ENCODE peak calls at places on chromosomes 4 and X, in four cellular contexts. E is OCI-LY7, K is PC-3, Z is HCT116. V is an unnamed sample.

GRCh38 chr4:83138979-83139378 is 24.4 kb upstream of the PLAC8 start:
- DNase-seq in E (no peak), K (no peak), Z (no peak), V (no peak)

GRCh38 chr4:22072726-22073125 is 124.2 kb upstream of the KCNIP4 start:
- DNase-seq in E (no peak), K (no peak), Z (no peak), V (no peak)

GRCh38 chr4:17189322-17189721 is 290.9 kb upstream of the LDB2 start:
- DNase-seq in E (no peak), K (no peak), Z (no peak), V (no peak)

GRCh38 chr4:83569967-83570366 is 34.1 kb downstream of the GPAT3 start:
- DNase-seq in E (peak; percentile 36), K (peak; percentile 44), Z (no peak), V (no peak)

GRCh38 chrX:16733013-16733412 is 13.6 kb downstream of the SYAP1 start:
- DNase-seq in E (no peak), K (no peak), Z (no peak), V (no peak)

GRCh38 chr4:94373752-94374151 is 31.1 kb upstream of the HPGDS start:
- DNase-seq in E (no peak), K (no peak), Z (no peak), V (no peak)

GRCh38 chr4:181078236-181078635 is 1165.0 kb upstream of the TENM3 start:
- DNase-seq in E (no peak), K (no peak), Z (no peak), V (no peak)

GRCh38 chr4:40180356-40180755 is 16.5 kb upstream of the RHOH start:
- DNase-seq in E (no peak), K (peak; percentile 62), Z (peak; percentile 1), V (no peak)

GRCh38 chrX:130174051-130174704 is 2.4 kb downstream of the RAB33A start:
- DNase-seq in E (no peak), K (peak; percentile 61), Z (no peak), V (no peak)

GRCh38 chr4:62399242-62399641 is 1199.1 kb downstream of the ADGRL3 start:
- DNase-seq in E (no peak), K (peak; percentile 22), Z (no peak), V (peak; percentile 47)

GRCh38 chrX:18674788-18675735 is 3.2 kb upstream of the RS1 start:
- DNase-seq in E (peak; percentile 77), K (peak; percentile 86), Z (peak; percentile 24), V (peak; percentile 73)

GRCh38 chr4:25914670-25915358 is 794 bp downstream of the SMIM20 start:
- DNase-seq in E (no peak), K (no peak), Z (no peak), V (no peak)

GRCh38 chrX:38820751-38821150 is 19.5 kb downstream of the MID1IP1 start:
- DNase-seq in E (no peak), K (peak; percentile 75), Z (no peak), V (no peak)

GRCh38 chr4:73593631-73594241 is 26.5 kb downstream of the RASSF6 start:
- DNase-seq in E (peak; percentile 61), K (peak; percentile 76), Z (peak; percentile 18), V (peak; percentile 56)

GRCh38 chr4:113760852-113761681 is 471 bp downstream of the CAMK2D start:
- DNase-seq in E (peak; percentile 65), K (peak; percentile 43), Z (no peak), V (peak; percentile 64)

DNA sequence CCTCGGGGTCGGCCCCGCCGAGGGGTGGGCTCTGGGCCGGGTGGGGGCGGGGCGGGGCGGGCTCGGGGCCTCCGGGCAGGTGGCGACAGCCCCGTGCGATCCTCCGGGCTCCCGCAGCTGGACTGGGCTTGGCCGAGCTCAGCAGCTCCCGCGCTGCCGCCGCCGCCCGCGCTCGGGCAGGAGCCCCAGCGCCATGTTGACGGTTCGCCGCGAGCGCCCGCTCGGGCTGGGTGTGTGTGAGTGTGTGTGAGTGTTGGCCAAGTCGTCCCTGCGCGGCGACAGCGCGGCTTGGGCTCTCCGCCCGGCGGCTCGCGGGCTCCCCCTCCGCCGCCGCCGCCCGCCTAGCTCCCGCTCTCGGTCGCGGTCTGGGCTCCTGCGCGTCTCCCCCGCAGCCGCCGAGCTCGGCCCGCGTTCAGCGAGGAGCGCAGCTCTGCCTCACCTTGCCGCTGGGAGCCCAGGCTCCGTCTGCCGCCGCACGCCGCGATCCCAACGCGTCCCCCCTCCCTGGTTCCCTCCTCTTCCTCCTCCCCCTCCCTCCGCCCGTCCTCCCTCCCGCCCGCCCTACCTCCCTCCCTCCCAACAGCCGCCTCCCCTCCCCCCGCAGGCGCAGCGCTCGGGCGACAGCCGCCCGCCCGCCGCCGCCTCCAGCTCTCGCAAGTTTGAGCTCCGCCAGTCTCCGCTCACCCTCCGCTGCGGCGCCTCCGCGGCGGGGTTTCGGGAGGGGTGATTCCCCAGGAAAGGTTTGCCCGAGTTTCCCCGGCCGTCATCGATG is at the start of gene BCOR:
- DNase-seq in E (peak; percentile 74), K (peak; percentile 62), Z (no peak), V (peak; percentile 63)
- H3K9me3 ChIP-seq in E (no peaks in the 10 kb centered on the region), K (no peaks in the 10 kb centered on the region), Z (no peaks in the 10 kb centered on the region), V (no peaks in the 10 kb centered on the region)

GRCh38 chr4:157076578-157076947 is 613 bp downstream of the GLRB start:
- DNase-seq in E (no peak), K (peak; percentile 12), Z (no peak), V (no peak)

GRCh38 chr4:157072002-157072401 is 3.9 kb upstream of the GLRB start:
- DNase-seq in E (no peak), K (peak; percentile 33), Z (no peak), V (no peak)

GRCh38 chr4:157075401-157075800 is 549 bp upstream of the GLRB start:
- DNase-seq in E (no peak), K (no peak), Z (no peak), V (no peak)

GRCh38 chr4:157079441-157079840 is 3.5 kb downstream of the GLRB start:
- DNase-seq in E (no peak), K (no peak), Z (no peak), V (no peak)

DNA sequence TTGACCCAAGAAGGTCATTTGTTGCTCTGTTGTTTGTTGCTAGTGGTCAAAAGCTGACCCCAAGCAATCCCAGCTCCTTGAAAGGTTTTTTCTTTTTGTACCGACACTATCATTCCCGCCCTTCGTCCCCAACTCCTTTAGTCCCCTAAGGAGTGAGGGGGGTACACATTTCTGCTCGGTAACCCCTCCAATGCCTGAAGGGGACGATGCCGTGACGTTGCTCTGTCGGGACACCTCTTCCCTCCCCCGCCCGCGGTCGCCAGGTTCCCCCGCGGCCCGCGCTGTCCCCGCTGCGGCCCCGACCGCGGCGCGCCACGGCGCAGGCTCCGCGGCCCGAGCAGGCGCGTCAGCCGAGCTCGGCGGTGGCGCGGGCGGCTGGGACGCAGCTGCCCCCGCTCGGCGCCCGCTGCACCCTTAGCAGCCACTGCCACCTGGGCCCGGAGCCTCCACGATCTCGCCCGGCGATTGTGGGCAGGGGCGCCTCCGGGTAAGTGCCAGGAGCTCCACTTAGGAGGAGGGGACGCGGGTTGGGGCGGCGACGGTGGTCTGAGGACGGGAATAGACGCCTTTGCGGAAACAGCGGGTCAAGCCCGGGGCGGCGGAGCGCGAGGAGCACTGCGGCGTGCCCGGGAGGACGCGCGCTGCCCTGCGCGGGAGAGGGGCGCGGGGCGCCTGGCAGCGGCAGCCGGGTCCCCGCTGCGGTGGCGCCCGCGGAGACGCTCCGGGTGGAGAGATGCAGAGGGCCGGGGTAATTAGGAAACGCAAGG is at the start of gene GLRB:
- DNase-seq in E (no peak), K (peak; percentile 38), Z (no peak), V (no peak)
- TF ChIP-seq EZH2phosphoT487 in E (no peak), K (no peak), Z (no peak), V (no peak)

DNA sequence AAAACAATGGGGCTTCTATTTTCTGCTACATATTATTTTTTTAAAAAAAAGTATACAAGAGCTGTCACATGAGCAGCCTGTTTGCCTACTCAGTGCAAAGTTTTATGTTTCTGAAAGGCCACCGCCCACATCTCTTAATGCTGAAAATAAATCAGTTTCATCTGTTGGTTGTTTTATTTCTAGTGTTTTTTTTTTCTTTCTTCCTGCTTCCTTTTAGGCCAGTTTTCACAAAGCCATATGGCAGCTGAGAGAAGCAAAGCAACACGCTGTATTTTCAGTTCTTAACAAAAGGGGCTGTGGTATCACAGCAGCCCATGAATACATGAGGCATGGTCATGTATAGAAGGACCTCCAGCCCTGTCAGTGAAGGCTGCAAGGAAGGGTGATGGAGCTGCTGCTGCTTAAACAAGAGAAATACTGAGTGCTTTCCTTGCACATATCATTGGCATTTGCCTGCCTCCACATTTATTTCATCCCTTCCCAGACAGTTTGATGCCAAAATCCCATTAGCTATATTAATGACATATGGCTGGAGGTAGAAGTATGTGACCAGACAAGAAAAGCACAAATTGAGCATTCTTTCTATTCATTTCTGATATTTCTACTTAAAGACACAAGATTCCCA is 172.5 kb downstream of the PCDH18 start:
- DNase-seq in E (no peak), K (no peak), Z (no peak), V (peak; percentile 65)
- H3K4me2 ChIP-seq in E (no peak overlapping the region), K (no peak overlapping the region), Z (no peak overlapping the region), V (peak overlapping the region; percentile 38)

DNA sequence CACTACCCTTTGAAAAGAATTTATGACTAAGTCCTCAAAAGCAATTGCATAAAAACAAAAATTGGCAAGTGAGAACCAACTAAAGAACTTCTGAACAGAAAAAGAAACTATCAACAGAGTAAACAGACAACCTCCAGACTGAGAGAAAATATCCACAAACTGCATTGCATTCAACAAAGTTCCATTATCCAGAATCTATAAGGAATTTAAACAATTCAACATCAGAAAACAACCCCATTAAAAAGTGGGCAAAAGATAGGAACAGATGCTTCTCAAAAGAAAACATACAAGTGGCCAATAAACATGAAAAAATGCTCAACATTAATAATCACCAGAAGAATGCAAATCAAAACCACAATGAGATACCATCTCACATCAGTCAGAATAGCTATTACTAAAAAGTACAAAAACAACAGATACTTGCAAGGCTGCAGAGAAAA is 130.2 kb downstream of the GASK1B start:
- DNase-seq in E (no peak), K (peak; percentile 17), Z (no peak), V (no peak)
- H3K9me3 ChIP-seq in E (no peaks in the 10 kb centered on the region), K (no peaks in the 10 kb centered on the region), Z (no peaks in the 10 kb centered on the region), V (no peaks in the 10 kb centered on the region)

GRCh38 chr4:110196871-110197420 is 1.5 kb downstream of the ELOVL6 start:
- DNase-seq in E (peak; percentile 73), K (peak; percentile 10), Z (no peak), V (peak; percentile 51)
- TF ChIP-seq EZH2phosphoT487 in E (no peak), K (no peak), Z (no peak), V (no peak)

GRCh38 chrX:153494541-153495361 is at the start of gene BGN:
- DNase-seq in E (no peak), K (no peak), Z (no peak), V (no peak)

GRCh38 chrX:153495903-153496629 is 1.3 kb downstream of the BGN start:
- DNase-seq in E (no peak), K (no peak), Z (no peak), V (no peak)

GRCh38 chrX:153493085-153493484 is 1.7 kb upstream of the BGN start:
- DNase-seq in E (no peak), K (no peak), Z (no peak), V (no peak)

GRCh38 chrX:153494061-153494460 is 719 bp upstream of the BGN start:
- DNase-seq in E (no peak), K (no peak), Z (no peak), V (no peak)

DNA sequence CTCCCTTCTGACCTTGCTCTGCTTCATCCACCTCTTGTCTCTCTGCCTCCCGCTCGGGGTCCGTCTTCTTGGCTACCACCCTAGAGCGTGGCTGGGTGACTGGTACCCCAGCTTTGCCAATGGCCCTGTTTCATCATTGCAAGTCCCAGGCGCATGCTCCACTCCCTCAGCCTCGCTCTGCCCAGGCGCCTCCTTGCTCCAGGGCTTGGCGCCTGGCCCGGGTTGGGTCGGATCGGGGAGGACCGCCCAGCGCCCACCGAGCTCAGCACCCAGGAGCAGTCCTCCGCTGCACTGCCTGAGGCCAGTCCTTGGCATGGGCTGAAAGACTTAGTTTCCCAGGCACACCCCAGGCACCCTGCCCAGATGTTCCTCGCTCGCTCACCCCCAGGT is 577 bp downstream of the BGN start:
- DNase-seq in E (no peak), K (no peak), Z (no peak), V (no peak)
- H3K4me2 ChIP-seq in E (no peak overlapping the region), K (no peak overlapping the region), Z (no peak overlapping the region), V (no peak overlapping the region)

GRCh38 chrX:40314070-40314469 is 216.3 kb upstream of the BCOR start:
- DNase-seq in E (no peak), K (no peak), Z (no peak), V (no peak)
- H3K9me3 ChIP-seq in E (no peaks in the 10 kb centered on the region), K (no peaks in the 10 kb centered on the region), Z (no peaks in the 10 kb centered on the region), V (no peaks in the 10 kb centered on the region)